ENCODE peak calls at places on chromosomes 3 and 15, in four cellular contexts. One of them, this sample, is unnamed.
A peak's percentile ranks its signal among the peaks of the same experiment; 100 is the strongest.

GRCh38 chr3:188510366-188510765 is 356.4 kb downstream of the LPP start:
- DNase-seq in left kidney: no peak
- DNase-seq in stimulated activated naive B cell treated with anti-CD40 and anti-IgM and Interleukin-4, amounts not matched to agents 10 μg/mL and 1 μg/mL and 100 μg/mL, for 72 hours: no peak
- DNase-seq in frontal cortex: no peak
- DNase-seq in this sample: no peak

GRCh38 chr15:62445244-62445643 is 280.2 kb upstream of the C2CD4B start:
- DNase-seq in left kidney: no peak
- DNase-seq in stimulated activated naive B cell treated with anti-CD40 and anti-IgM and Interleukin-4, amounts not matched to agents 10 μg/mL and 1 μg/mL and 100 μg/mL, for 72 hours: no peak
- DNase-seq in frontal cortex: no peak
- DNase-seq in this sample: no peak

GRCh38 chr3:128287161-128287560 is 133.9 kb downstream of the EEFSEC start:
- DNase-seq in left kidney: no peak
- DNase-seq in stimulated activated naive B cell treated with anti-CD40 and anti-IgM and Interleukin-4, amounts not matched to agents 10 μg/mL and 1 μg/mL and 100 μg/mL, for 72 hours: no peak
- DNase-seq in frontal cortex: no peak
- DNase-seq in this sample: no peak

GRCh38 chr3:33074217-33075067 is 22.5 kb downstream of the GLB1 start:
- DNase-seq in left kidney: peak; percentile 87
- DNase-seq in stimulated activated naive B cell treated with anti-CD40 and anti-IgM and Interleukin-4, amounts not matched to agents 10 μg/mL and 1 μg/mL and 100 μg/mL, for 72 hours: peak; percentile 29
- DNase-seq in frontal cortex: peak; percentile 28
- DNase-seq in this sample: peak; percentile 60

GRCh38 chr15:97904196-97904572 is 56.3 kb upstream of the ARRDC4 start:
- DNase-seq in left kidney: peak; percentile 94
- DNase-seq in stimulated activated naive B cell treated with anti-CD40 and anti-IgM and Interleukin-4, amounts not matched to agents 10 μg/mL and 1 μg/mL and 100 μg/mL, for 72 hours: no peak
- DNase-seq in frontal cortex: peak; percentile 23
- DNase-seq in this sample: peak; percentile 86

GRCh38 chr3:33722626-33723370 is 4.7 kb upstream of the CLASP2 start:
- DNase-seq in left kidney: peak; percentile 1
- DNase-seq in stimulated activated naive B cell treated with anti-CD40 and anti-IgM and Interleukin-4, amounts not matched to agents 10 μg/mL and 1 μg/mL and 100 μg/mL, for 72 hours: no peak
- DNase-seq in frontal cortex: no peak
- DNase-seq in this sample: no peak

GRCh38 chr15:38809621-38810020 is 245.0 kb upstream of the RASGRP1 start:
- DNase-seq in left kidney: no peak
- DNase-seq in stimulated activated naive B cell treated with anti-CD40 and anti-IgM and Interleukin-4, amounts not matched to agents 10 μg/mL and 1 μg/mL and 100 μg/mL, for 72 hours: no peak
- DNase-seq in frontal cortex: no peak
- DNase-seq in this sample: no peak

GRCh38 chr15:39774688-39775267 is 7.9 kb downstream of the FSIP1 start:
- DNase-seq in left kidney: no peak
- DNase-seq in stimulated activated naive B cell treated with anti-CD40 and anti-IgM and Interleukin-4, amounts not matched to agents 10 μg/mL and 1 μg/mL and 100 μg/mL, for 72 hours: no peak
- DNase-seq in frontal cortex: no peak
- DNase-seq in this sample: no peak

GRCh38 chr3:177358968-177359600 is 161.8 kb upstream of the TBL1XR1 start:
- DNase-seq in left kidney: peak; percentile 94
- DNase-seq in stimulated activated naive B cell treated with anti-CD40 and anti-IgM and Interleukin-4, amounts not matched to agents 10 μg/mL and 1 μg/mL and 100 μg/mL, for 72 hours: peak; percentile 53
- DNase-seq in frontal cortex: no peak
- DNase-seq in this sample: peak; percentile 55

GRCh38 chr3:177377166-177377565 is 179.9 kb upstream of the TBL1XR1 start:
- DNase-seq in left kidney: no peak
- DNase-seq in stimulated activated naive B cell treated with anti-CD40 and anti-IgM and Interleukin-4, amounts not matched to agents 10 μg/mL and 1 μg/mL and 100 μg/mL, for 72 hours: no peak
- DNase-seq in frontal cortex: no peak
- DNase-seq in this sample: no peak

GRCh38 chr3:169152319-169152718 is 511.2 kb downstream of the MECOM start:
- DNase-seq in left kidney: peak; percentile 91
- DNase-seq in stimulated activated naive B cell treated with anti-CD40 and anti-IgM and Interleukin-4, amounts not matched to agents 10 μg/mL and 1 μg/mL and 100 μg/mL, for 72 hours: no peak
- DNase-seq in frontal cortex: no peak
- DNase-seq in this sample: no peak

GRCh38 chr3:183266454-183266853 is 13.4 kb downstream of the B3GNT5 start:
- DNase-seq in left kidney: no peak
- DNase-seq in stimulated activated naive B cell treated with anti-CD40 and anti-IgM and Interleukin-4, amounts not matched to agents 10 μg/mL and 1 μg/mL and 100 μg/mL, for 72 hours: no peak
- DNase-seq in frontal cortex: no peak
- DNase-seq in this sample: no peak

GRCh38 chr3:9298236-9298635 is 48.8 kb upstream of the SRGAP3 start:
- DNase-seq in left kidney: no peak
- DNase-seq in stimulated activated naive B cell treated with anti-CD40 and anti-IgM and Interleukin-4, amounts not matched to agents 10 μg/mL and 1 μg/mL and 100 μg/mL, for 72 hours: no peak
- DNase-seq in frontal cortex: no peak
- DNase-seq in this sample: no peak

GRCh38 chr3:49724586-49724985 is 835 bp upstream of the GMPPB start:
- DNase-seq in left kidney: no peak
- DNase-seq in stimulated activated naive B cell treated with anti-CD40 and anti-IgM and Interleukin-4, amounts not matched to agents 10 μg/mL and 1 μg/mL and 100 μg/mL, for 72 hours: peak; percentile 46
- DNase-seq in frontal cortex: no peak
- DNase-seq in this sample: peak; percentile 49

GRCh38 chr3:111831840-111832239 is 27.2 kb upstream of the PHLDB2 start:
- DNase-seq in left kidney: no peak
- DNase-seq in stimulated activated naive B cell treated with anti-CD40 and anti-IgM and Interleukin-4, amounts not matched to agents 10 μg/mL and 1 μg/mL and 100 μg/mL, for 72 hours: no peak
- DNase-seq in frontal cortex: no peak
- DNase-seq in this sample: no peak

GRCh38 chr3:100463002-100463401 is 29.4 kb upstream of the TMEM45A start:
- DNase-seq in left kidney: peak; percentile 81
- DNase-seq in stimulated activated naive B cell treated with anti-CD40 and anti-IgM and Interleukin-4, amounts not matched to agents 10 μg/mL and 1 μg/mL and 100 μg/mL, for 72 hours: no peak
- DNase-seq in frontal cortex: peak; percentile 27
- DNase-seq in this sample: no peak

GRCh38 chr3:105880681-105881290 is 12.0 kb upstream of the CBLB start:
- DNase-seq in left kidney: no peak
- DNase-seq in stimulated activated naive B cell treated with anti-CD40 and anti-IgM and Interleukin-4, amounts not matched to agents 10 μg/mL and 1 μg/mL and 100 μg/mL, for 72 hours: no peak
- DNase-seq in frontal cortex: no peak
- DNase-seq in this sample: no peak

GRCh38 chr3:115760722-115761121 is 137.4 kb downstream of the GAP43 start:
- DNase-seq in left kidney: peak; percentile 27
- DNase-seq in stimulated activated naive B cell treated with anti-CD40 and anti-IgM and Interleukin-4, amounts not matched to agents 10 μg/mL and 1 μg/mL and 100 μg/mL, for 72 hours: no peak
- DNase-seq in frontal cortex: no peak
- DNase-seq in this sample: no peak

GRCh38 chr3:179603831-179604230 is 607 bp downstream of the MRPL47 start:
- DNase-seq in left kidney: no peak
- DNase-seq in stimulated activated naive B cell treated with anti-CD40 and anti-IgM and Interleukin-4, amounts not matched to agents 10 μg/mL and 1 μg/mL and 100 μg/mL, for 72 hours: no peak
- DNase-seq in frontal cortex: no peak
- DNase-seq in this sample: no peak

GRCh38 chr3:122774564-122774963 is 19.1 kb downstream of the HSPBAP1 start:
- DNase-seq in left kidney: no peak
- DNase-seq in stimulated activated naive B cell treated with anti-CD40 and anti-IgM and Interleukin-4, amounts not matched to agents 10 μg/mL and 1 μg/mL and 100 μg/mL, for 72 hours: no peak
- DNase-seq in frontal cortex: no peak
- DNase-seq in this sample: no peak

GRCh38 chr3:72490688-72491430 is 357.4 kb downstream of the SHQ1 start:
- DNase-seq in left kidney: no peak
- DNase-seq in stimulated activated naive B cell treated with anti-CD40 and anti-IgM and Interleukin-4, amounts not matched to agents 10 μg/mL and 1 μg/mL and 100 μg/mL, for 72 hours: no peak
- DNase-seq in frontal cortex: no peak
- DNase-seq in this sample: no peak

GRCh38 chr3:110454066-110454465 is 617.5 kb upstream of the NECTIN3 start:
- DNase-seq in left kidney: no peak
- DNase-seq in stimulated activated naive B cell treated with anti-CD40 and anti-IgM and Interleukin-4, amounts not matched to agents 10 μg/mL and 1 μg/mL and 100 μg/mL, for 72 hours: no peak
- DNase-seq in frontal cortex: no peak
- DNase-seq in this sample: no peak

GRCh38 chr15:27831384-27832262 is 267.5 kb downstream of the OCA2 start:
- DNase-seq in left kidney: no peak
- DNase-seq in stimulated activated naive B cell treated with anti-CD40 and anti-IgM and Interleukin-4, amounts not matched to agents 10 μg/mL and 1 μg/mL and 100 μg/mL, for 72 hours: no peak
- DNase-seq in frontal cortex: no peak
- DNase-seq in this sample: no peak

GRCh38 chr3:72523409-72524172 is 324.7 kb downstream of the SHQ1 start:
- DNase-seq in left kidney: no peak
- DNase-seq in stimulated activated naive B cell treated with anti-CD40 and anti-IgM and Interleukin-4, amounts not matched to agents 10 μg/mL and 1 μg/mL and 100 μg/mL, for 72 hours: peak; percentile 61
- DNase-seq in frontal cortex: no peak
- DNase-seq in this sample: peak; percentile 47

GRCh38 chr15:83284563-83285283 is at the start of gene BNC1:
- DNase-seq in left kidney: peak; percentile 56
- DNase-seq in stimulated activated naive B cell treated with anti-CD40 and anti-IgM and Interleukin-4, amounts not matched to agents 10 μg/mL and 1 μg/mL and 100 μg/mL, for 72 hours: no peak
- DNase-seq in frontal cortex: no peak
- DNase-seq in this sample: no peak

GRCh38 chr3:161051856-161052255 is 53.3 kb downstream of the B3GALNT1 start:
- DNase-seq in left kidney: no peak
- DNase-seq in stimulated activated naive B cell treated with anti-CD40 and anti-IgM and Interleukin-4, amounts not matched to agents 10 μg/mL and 1 μg/mL and 100 μg/mL, for 72 hours: no peak
- DNase-seq in frontal cortex: no peak
- DNase-seq in this sample: no peak

GRCh38 chr3:157070600-157070999 is 89.3 kb downstream of the CCNL1 start:
- DNase-seq in left kidney: peak; percentile 23
- DNase-seq in stimulated activated naive B cell treated with anti-CD40 and anti-IgM and Interleukin-4, amounts not matched to agents 10 μg/mL and 1 μg/mL and 100 μg/mL, for 72 hours: no peak
- DNase-seq in frontal cortex: no peak
- DNase-seq in this sample: no peak

GRCh38 chr3:25428003-25428861 is at the start of gene RARB:
- DNase-seq in left kidney: peak; percentile 98
- DNase-seq in stimulated activated naive B cell treated with anti-CD40 and anti-IgM and Interleukin-4, amounts not matched to agents 10 μg/mL and 1 μg/mL and 100 μg/mL, for 72 hours: no peak
- DNase-seq in frontal cortex: peak; percentile 48
- DNase-seq in this sample: peak; percentile 74

GRCh38 chr3:71593106-71593505 is 9.6 kb upstream of the FOXP1 start:
- DNase-seq in left kidney: no peak
- DNase-seq in stimulated activated naive B cell treated with anti-CD40 and anti-IgM and Interleukin-4, amounts not matched to agents 10 μg/mL and 1 μg/mL and 100 μg/mL, for 72 hours: no peak
- DNase-seq in frontal cortex: no peak
- DNase-seq in this sample: no peak

GRCh38 chr15:98403169-98403568 is 245.2 kb upstream of the IGF1R start:
- DNase-seq in left kidney: no peak
- DNase-seq in stimulated activated naive B cell treated with anti-CD40 and anti-IgM and Interleukin-4, amounts not matched to agents 10 μg/mL and 1 μg/mL and 100 μg/mL, for 72 hours: no peak
- DNase-seq in frontal cortex: no peak
- DNase-seq in this sample: no peak

GRCh38 chr3:65902304-65902793 is 136.4 kb downstream of the MAGI1 start:
- DNase-seq in left kidney: peak; percentile 86
- DNase-seq in stimulated activated naive B cell treated with anti-CD40 and anti-IgM and Interleukin-4, amounts not matched to agents 10 μg/mL and 1 μg/mL and 100 μg/mL, for 72 hours: no peak
- DNase-seq in frontal cortex: no peak
- DNase-seq in this sample: no peak

GRCh38 chr3:20225769-20226168 is 39.8 kb upstream of the SGO1 start:
- DNase-seq in left kidney: peak; percentile 65
- DNase-seq in stimulated activated naive B cell treated with anti-CD40 and anti-IgM and Interleukin-4, amounts not matched to agents 10 μg/mL and 1 μg/mL and 100 μg/mL, for 72 hours: no peak
- DNase-seq in frontal cortex: peak; percentile 9
- DNase-seq in this sample: no peak

GRCh38 chr15:67812232-67812631 is 13.1 kb upstream of the SKOR1 start:
- DNase-seq in left kidney: no peak
- DNase-seq in stimulated activated naive B cell treated with anti-CD40 and anti-IgM and Interleukin-4, amounts not matched to agents 10 μg/mL and 1 μg/mL and 100 μg/mL, for 72 hours: no peak
- DNase-seq in frontal cortex: no peak
- DNase-seq in this sample: no peak

GRCh38 chr15:80533934-80534333 is 129.8 kb downstream of the ARNT2 start:
- DNase-seq in left kidney: no peak
- DNase-seq in stimulated activated naive B cell treated with anti-CD40 and anti-IgM and Interleukin-4, amounts not matched to agents 10 μg/mL and 1 μg/mL and 100 μg/mL, for 72 hours: no peak
- DNase-seq in frontal cortex: no peak
- DNase-seq in this sample: no peak